ENCODE peak calls at places on chromosome 3, in six cellular contexts. One of them, this sample, is unnamed.

GRCh38 chr3:46946856-46947544 is 29.5 kb downstream of the CCDC12 start:
- DNase-seq in mesenchymal stem cell: peak
- DNase-seq in IMR-90: peak
- DNase-seq in H1: no peak
- DNase-seq in neuronal stem cell: no peak
- DNase-seq in H9: no peak
- DNase-seq in this sample: peak

GRCh38 chr3:107791450-107791849 is 268.7 kb downstream of the BBX start:
- DNase-seq in mesenchymal stem cell: no peak
- DNase-seq in IMR-90: no peak
- DNase-seq in H1: no peak
- DNase-seq in neuronal stem cell: no peak
- DNase-seq in H9: no peak
- DNase-seq in this sample: no peak

GRCh38 chr3:103385991-103386390 is 951.2 kb downstream of the ZPLD1 start:
- DNase-seq in mesenchymal stem cell: no peak
- DNase-seq in IMR-90: no peak
- DNase-seq in H1: no peak
- DNase-seq in neuronal stem cell: peak
- DNase-seq in H9: no peak
- DNase-seq in this sample: no peak

GRCh38 chr3:104279617-104280016 is 1087.1 kb upstream of the ALCAM start:
- DNase-seq in mesenchymal stem cell: peak
- DNase-seq in IMR-90: peak
- DNase-seq in H1: no peak
- DNase-seq in neuronal stem cell: no peak
- DNase-seq in H9: no peak
- DNase-seq in this sample: no peak

GRCh38 chr3:144566320-144566719 is 594.7 kb downstream of the DIPK2A start:
- DNase-seq in mesenchymal stem cell: no peak
- DNase-seq in IMR-90: no peak
- DNase-seq in H1: no peak
- DNase-seq in neuronal stem cell: no peak
- DNase-seq in H9: no peak
- DNase-seq in this sample: no peak

GRCh38 chr3:126530171-126531050 is 6.5 kb downstream of the CHST13 start:
- DNase-seq in mesenchymal stem cell: no peak
- DNase-seq in IMR-90: no peak
- DNase-seq in H1: no peak
- DNase-seq in neuronal stem cell: no peak
- DNase-seq in H9: no peak
- DNase-seq in this sample: no peak

GRCh38 chr3:97991278-97991652 is 19.0 kb upstream of the RIOX2 start:
- DNase-seq in mesenchymal stem cell: no peak
- DNase-seq in IMR-90: no peak
- DNase-seq in H1: no peak
- DNase-seq in neuronal stem cell: no peak
- DNase-seq in H9: no peak
- DNase-seq in this sample: no peak

GRCh38 chr3:52314495-52314894 is 1.6 kb upstream of the DNAH1 start:
- DNase-seq in mesenchymal stem cell: peak
- DNase-seq in IMR-90: no peak
- DNase-seq in H1: no peak
- DNase-seq in neuronal stem cell: no peak
- DNase-seq in H9: no peak
- DNase-seq in this sample: no peak

GRCh38 chr3:123880998-123881561 is 3.1 kb downstream of the MYLK start:
- DNase-seq in mesenchymal stem cell: peak
- DNase-seq in IMR-90: peak
- DNase-seq in H1: no peak
- DNase-seq in neuronal stem cell: no peak
- DNase-seq in H9: peak
- DNase-seq in this sample: no peak

GRCh38 chr3:46812237-46812791 is 50.9 kb downstream of the MYL3 start:
- DNase-seq in mesenchymal stem cell: peak
- DNase-seq in IMR-90: peak
- DNase-seq in H1: peak
- DNase-seq in neuronal stem cell: peak
- DNase-seq in H9: peak
- DNase-seq in this sample: peak

GRCh38 chr3:73572371-73572770 is 52.4 kb downstream of the PDZRN3 start:
- DNase-seq in mesenchymal stem cell: no peak
- DNase-seq in IMR-90: no peak
- DNase-seq in H1: no peak
- DNase-seq in neuronal stem cell: no peak
- DNase-seq in H9: no peak
- DNase-seq in this sample: no peak

GRCh38 chr3:146638718-146639117 is 33.6 kb upstream of the PLSCR5 start:
- DNase-seq in mesenchymal stem cell: no peak
- DNase-seq in IMR-90: no peak
- DNase-seq in H1: no peak
- DNase-seq in neuronal stem cell: no peak
- DNase-seq in H9: no peak
- DNase-seq in this sample: no peak

DNA sequence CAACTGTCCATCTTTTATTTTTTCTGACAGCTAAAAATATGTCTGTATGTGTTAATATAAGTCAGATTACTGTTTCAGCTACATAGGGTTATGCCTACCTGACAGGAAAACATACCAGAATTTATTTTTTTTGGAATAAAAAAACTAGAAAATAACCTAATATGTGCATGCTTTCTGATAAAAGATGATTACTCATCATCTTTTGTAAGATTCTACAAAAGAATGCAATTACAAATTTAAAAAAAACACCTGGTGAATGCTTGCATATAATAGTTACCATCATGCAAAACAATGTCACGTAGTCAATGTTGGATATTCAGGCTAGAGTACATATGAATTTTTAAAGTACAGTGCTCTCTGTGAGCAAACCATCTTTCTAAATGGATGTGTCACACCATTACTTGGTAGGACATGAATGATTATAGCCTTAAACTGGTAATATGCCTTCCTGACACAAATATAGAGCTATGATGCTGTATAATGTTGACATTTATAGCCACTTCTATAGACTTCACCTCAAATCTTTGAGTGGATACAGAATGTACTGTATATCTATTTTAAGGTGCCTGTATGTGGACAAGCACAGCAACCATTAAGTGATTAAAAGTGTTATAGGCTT is 180.6 kb downstream of the EPHA3 start:
- DNase-seq in mesenchymal stem cell: no peak
- DNase-seq in IMR-90: no peak
- DNase-seq in H1: no peak
- DNase-seq in neuronal stem cell: no peak
- DNase-seq in H9: no peak
- DNase-seq in this sample: no peak
- H3K14ac ChIP-seq in mesenchymal stem cell: no peak
- H3K14ac ChIP-seq in IMR-90: no peak
- H3K14ac ChIP-seq in H1: no peak
- H3K14ac ChIP-seq in neuronal stem cell: no peak
- H3K14ac ChIP-seq in H9: no peak
- H3K14ac ChIP-seq in this sample: no peak

GRCh38 chr3:14524311-14524711 is 15.8 kb downstream of the GRIP2 start:
- DNase-seq in mesenchymal stem cell: no peak
- DNase-seq in IMR-90: no peak
- DNase-seq in H1: no peak
- DNase-seq in neuronal stem cell: no peak
- DNase-seq in H9: peak
- DNase-seq in this sample: peak
- H3K14ac ChIP-seq in mesenchymal stem cell: no peak
- H3K14ac ChIP-seq in IMR-90: no peak
- H3K14ac ChIP-seq in H1: no peak
- H3K14ac ChIP-seq in neuronal stem cell: peak
- H3K14ac ChIP-seq in H9: no peak
- H3K14ac ChIP-seq in this sample: no peak

GRCh38 chr3:5888845-5889244 is 701.3 kb downstream of the EDEM1 start:
- DNase-seq in mesenchymal stem cell: no peak
- DNase-seq in IMR-90: no peak
- DNase-seq in H1: no peak
- DNase-seq in neuronal stem cell: no peak
- DNase-seq in H9: no peak
- DNase-seq in this sample: no peak
- H3K14ac ChIP-seq in mesenchymal stem cell: no peak
- H3K14ac ChIP-seq in IMR-90: no peak
- H3K14ac ChIP-seq in H1: no peak
- H3K14ac ChIP-seq in neuronal stem cell: no peak
- H3K14ac ChIP-seq in H9: no peak
- H3K14ac ChIP-seq in this sample: no peak

DNA sequence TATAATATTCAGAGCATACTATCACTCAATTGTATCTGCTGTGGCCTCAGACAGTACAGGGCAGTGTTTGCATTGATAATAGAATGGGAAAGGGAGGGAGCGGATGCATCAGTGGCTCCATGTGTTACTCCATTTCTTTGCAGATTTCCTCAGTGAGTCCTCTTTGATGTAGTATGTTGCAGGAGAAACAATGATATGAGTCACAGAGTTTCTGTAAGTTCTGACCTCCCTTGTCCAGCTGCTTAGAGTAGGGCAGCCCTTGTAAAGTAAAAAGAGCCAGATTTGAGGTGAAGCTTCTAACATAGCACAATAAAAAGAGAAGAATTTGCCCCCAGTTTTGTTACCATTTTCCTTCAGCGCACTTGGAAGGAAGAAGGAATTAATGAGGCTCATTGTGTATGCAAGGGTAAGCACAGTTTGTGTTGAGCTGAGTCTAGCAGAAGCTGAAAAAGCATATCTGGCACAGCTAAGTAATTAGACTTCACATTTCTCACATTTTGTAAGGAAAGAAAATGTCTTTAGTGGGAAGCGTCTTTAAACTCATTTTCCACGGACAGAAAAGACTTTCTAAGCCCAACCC is 555.8 kb upstream of the IL12A start:
- DNase-seq in mesenchymal stem cell: no peak
- DNase-seq in IMR-90: peak
- DNase-seq in H1: no peak
- DNase-seq in neuronal stem cell: no peak
- DNase-seq in H9: no peak
- DNase-seq in this sample: peak
- H3K14ac ChIP-seq in mesenchymal stem cell: no peak
- H3K14ac ChIP-seq in IMR-90: no peak
- H3K14ac ChIP-seq in H1: no peak
- H3K14ac ChIP-seq in neuronal stem cell: no peak
- H3K14ac ChIP-seq in H9: no peak
- H3K14ac ChIP-seq in this sample: no peak

DNA sequence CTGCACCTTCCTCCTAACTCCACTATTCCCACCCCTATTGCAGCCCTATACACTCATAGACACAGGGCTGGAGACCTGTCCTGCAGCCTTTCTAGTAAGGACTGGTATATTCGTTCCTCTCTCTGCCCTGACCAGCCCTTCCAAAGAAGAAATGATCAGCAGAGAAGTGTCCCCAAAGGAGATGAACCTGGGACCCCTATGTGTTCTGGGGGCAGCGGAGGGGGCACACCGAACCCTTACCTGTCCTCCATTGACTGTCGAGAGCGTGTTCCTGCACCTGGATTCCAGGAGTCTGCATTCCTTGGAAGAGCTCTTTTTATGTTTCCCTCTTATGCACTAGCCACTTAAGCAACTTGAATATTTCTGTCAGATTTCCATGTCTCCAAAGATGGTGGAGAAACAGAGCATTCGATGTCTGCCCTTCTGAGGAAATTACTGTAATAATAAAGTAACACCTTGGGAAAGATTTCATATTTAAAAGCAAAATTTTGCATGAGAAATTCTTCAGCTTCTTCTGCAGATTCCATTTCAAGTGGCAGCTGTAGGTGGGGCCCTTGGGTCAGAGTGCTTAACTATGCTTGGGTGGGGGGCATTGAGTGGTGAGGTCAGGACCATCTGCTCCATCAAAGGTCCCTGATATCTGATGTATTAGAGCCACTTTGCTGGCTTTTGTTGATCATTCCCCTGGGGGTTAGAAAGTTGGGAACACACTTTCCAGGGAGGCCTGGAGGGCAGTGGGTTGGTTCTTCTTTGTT is 6.3 kb downstream of the EPHB1 start:
- DNase-seq in mesenchymal stem cell: no peak
- DNase-seq in IMR-90: no peak
- DNase-seq in H1: no peak
- DNase-seq in neuronal stem cell: no peak
- DNase-seq in H9: no peak
- DNase-seq in this sample: no peak
- H3K14ac ChIP-seq in mesenchymal stem cell: no peak
- H3K14ac ChIP-seq in IMR-90: no peak
- H3K14ac ChIP-seq in H1: no peak
- H3K14ac ChIP-seq in neuronal stem cell: no peak
- H3K14ac ChIP-seq in H9: no peak
- H3K14ac ChIP-seq in this sample: no peak

GRCh38 chr3:154559623-154560022 is 129.6 kb upstream of the GPR149 start:
- DNase-seq in mesenchymal stem cell: no peak
- DNase-seq in IMR-90: no peak
- DNase-seq in H1: no peak
- DNase-seq in neuronal stem cell: no peak
- DNase-seq in H9: no peak
- DNase-seq in this sample: no peak
- H3K14ac ChIP-seq in mesenchymal stem cell: no peak
- H3K14ac ChIP-seq in IMR-90: no peak
- H3K14ac ChIP-seq in H1: no peak
- H3K14ac ChIP-seq in neuronal stem cell: no peak
- H3K14ac ChIP-seq in H9: no peak
- H3K14ac ChIP-seq in this sample: no peak

GRCh38 chr3:175726228-175726627 is 867.1 kb downstream of the NAALADL2 start:
- DNase-seq in mesenchymal stem cell: no peak
- DNase-seq in IMR-90: no peak
- DNase-seq in H1: no peak
- DNase-seq in neuronal stem cell: no peak
- DNase-seq in H9: no peak
- DNase-seq in this sample: no peak
- H3K14ac ChIP-seq in mesenchymal stem cell: no peak
- H3K14ac ChIP-seq in IMR-90: no peak
- H3K14ac ChIP-seq in H1: no peak
- H3K14ac ChIP-seq in neuronal stem cell: no peak
- H3K14ac ChIP-seq in H9: no peak
- H3K14ac ChIP-seq in this sample: no peak

This sample was measured in trophoblast cell.